ENCODE peak calls at places on chromosomes 11 and 22, in four cellular contexts. One of them, this sample, is unnamed.

GRCh38 chr22:24601217-24602104 is 1.5 kb upstream of the GGT1 start:
- DNase-seq in head of caudate nucleus: no peak
- DNase-seq in choroid plexus epithelial cell: no peak
- DNase-seq in activated T-helper 1 cell treated with anti-CD3 and anti-CD28 coated beads, Interleukin-12 subunit alpha, Interleukin-12 subunit beta, Interleukin-2, Interleukin-4 antibody, amounts not matched to agents 30 ng/mL and 10 ng/mL and 1 ng/mL, durations not matched to agents 14 hours and 24 hours and 36 hours: no peak
- DNase-seq in this sample: no peak

GRCh38 chr11:12901874-12902481 is 107.1 kb upstream of the RASSF10 start:
- DNase-seq in head of caudate nucleus: no peak
- DNase-seq in choroid plexus epithelial cell: no peak
- DNase-seq in activated T-helper 1 cell treated with anti-CD3 and anti-CD28 coated beads, Interleukin-12 subunit alpha, Interleukin-12 subunit beta, Interleukin-2, Interleukin-4 antibody, amounts not matched to agents 30 ng/mL and 10 ng/mL and 1 ng/mL, durations not matched to agents 14 hours and 24 hours and 36 hours: no peak
- DNase-seq in this sample: peak; percentile 42

GRCh38 chr22:46202897-46203589 is 47.0 kb downstream of the CDPF1 start:
- DNase-seq in head of caudate nucleus: no peak
- DNase-seq in choroid plexus epithelial cell: no peak
- DNase-seq in activated T-helper 1 cell treated with anti-CD3 and anti-CD28 coated beads, Interleukin-12 subunit alpha, Interleukin-12 subunit beta, Interleukin-2, Interleukin-4 antibody, amounts not matched to agents 30 ng/mL and 10 ng/mL and 1 ng/mL, durations not matched to agents 14 hours and 24 hours and 36 hours: no peak
- DNase-seq in this sample: no peak

GRCh38 chr11:21658654-21659193 is 534.2 kb upstream of the ANO5 start:
- DNase-seq in head of caudate nucleus: no peak
- DNase-seq in choroid plexus epithelial cell: no peak
- DNase-seq in activated T-helper 1 cell treated with anti-CD3 and anti-CD28 coated beads, Interleukin-12 subunit alpha, Interleukin-12 subunit beta, Interleukin-2, Interleukin-4 antibody, amounts not matched to agents 30 ng/mL and 10 ng/mL and 1 ng/mL, durations not matched to agents 14 hours and 24 hours and 36 hours: no peak
- DNase-seq in this sample: no peak

GRCh38 chr11:11965192-11965591 is 43.2 kb downstream of the DKK3 start:
- DNase-seq in head of caudate nucleus: no peak
- DNase-seq in choroid plexus epithelial cell: no peak
- DNase-seq in activated T-helper 1 cell treated with anti-CD3 and anti-CD28 coated beads, Interleukin-12 subunit alpha, Interleukin-12 subunit beta, Interleukin-2, Interleukin-4 antibody, amounts not matched to agents 30 ng/mL and 10 ng/mL and 1 ng/mL, durations not matched to agents 14 hours and 24 hours and 36 hours: no peak
- DNase-seq in this sample: no peak

GRCh38 chr22:24694971-24695928 is 79.3 kb downstream of the PIWIL3 start:
- DNase-seq in head of caudate nucleus: no peak
- DNase-seq in choroid plexus epithelial cell: no peak
- DNase-seq in activated T-helper 1 cell treated with anti-CD3 and anti-CD28 coated beads, Interleukin-12 subunit alpha, Interleukin-12 subunit beta, Interleukin-2, Interleukin-4 antibody, amounts not matched to agents 30 ng/mL and 10 ng/mL and 1 ng/mL, durations not matched to agents 14 hours and 24 hours and 36 hours: no peak
- DNase-seq in this sample: no peak

GRCh38 chr11:75380716-75381420 is 18.4 kb upstream of the RPS3 start:
- DNase-seq in head of caudate nucleus: no peak
- DNase-seq in choroid plexus epithelial cell: no peak
- DNase-seq in activated T-helper 1 cell treated with anti-CD3 and anti-CD28 coated beads, Interleukin-12 subunit alpha, Interleukin-12 subunit beta, Interleukin-2, Interleukin-4 antibody, amounts not matched to agents 30 ng/mL and 10 ng/mL and 1 ng/mL, durations not matched to agents 14 hours and 24 hours and 36 hours: no peak
- DNase-seq in this sample: peak; percentile 42

GRCh38 chr11:2578934-2579280 is 120.9 kb downstream of the KCNQ1OT1 start:
- DNase-seq in head of caudate nucleus: no peak
- DNase-seq in choroid plexus epithelial cell: no peak
- DNase-seq in activated T-helper 1 cell treated with anti-CD3 and anti-CD28 coated beads, Interleukin-12 subunit alpha, Interleukin-12 subunit beta, Interleukin-2, Interleukin-4 antibody, amounts not matched to agents 30 ng/mL and 10 ng/mL and 1 ng/mL, durations not matched to agents 14 hours and 24 hours and 36 hours: no peak
- DNase-seq in this sample: no peak

GRCh38 chr11:92527467-92527866 is 302.8 kb downstream of the FAT3 start:
- DNase-seq in head of caudate nucleus: no peak
- DNase-seq in choroid plexus epithelial cell: peak; percentile 3
- DNase-seq in activated T-helper 1 cell treated with anti-CD3 and anti-CD28 coated beads, Interleukin-12 subunit alpha, Interleukin-12 subunit beta, Interleukin-2, Interleukin-4 antibody, amounts not matched to agents 30 ng/mL and 10 ng/mL and 1 ng/mL, durations not matched to agents 14 hours and 24 hours and 36 hours: no peak
- DNase-seq in this sample: no peak

GRCh38 chr11:35289821-35290220 is 129.5 kb downstream of the SLC1A2 start:
- DNase-seq in head of caudate nucleus: no peak
- DNase-seq in choroid plexus epithelial cell: peak; percentile 54
- DNase-seq in activated T-helper 1 cell treated with anti-CD3 and anti-CD28 coated beads, Interleukin-12 subunit alpha, Interleukin-12 subunit beta, Interleukin-2, Interleukin-4 antibody, amounts not matched to agents 30 ng/mL and 10 ng/mL and 1 ng/mL, durations not matched to agents 14 hours and 24 hours and 36 hours: no peak
- DNase-seq in this sample: peak; percentile 50

GRCh38 chr11:44609028-44609782 is 43.7 kb downstream of the CD82 start:
- DNase-seq in head of caudate nucleus: no peak
- DNase-seq in choroid plexus epithelial cell: no peak
- DNase-seq in activated T-helper 1 cell treated with anti-CD3 and anti-CD28 coated beads, Interleukin-12 subunit alpha, Interleukin-12 subunit beta, Interleukin-2, Interleukin-4 antibody, amounts not matched to agents 30 ng/mL and 10 ng/mL and 1 ng/mL, durations not matched to agents 14 hours and 24 hours and 36 hours: no peak
- DNase-seq in this sample: no peak

GRCh38 chr11:75422248-75423231 is 10.5 kb downstream of the KLHL35 start:
- DNase-seq in head of caudate nucleus: no peak
- DNase-seq in choroid plexus epithelial cell: no peak
- DNase-seq in activated T-helper 1 cell treated with anti-CD3 and anti-CD28 coated beads, Interleukin-12 subunit alpha, Interleukin-12 subunit beta, Interleukin-2, Interleukin-4 antibody, amounts not matched to agents 30 ng/mL and 10 ng/mL and 1 ng/mL, durations not matched to agents 14 hours and 24 hours and 36 hours: no peak
- DNase-seq in this sample: no peak

GRCh38 chr11:115083129-115083823 is 404.9 kb downstream of the NXPE2 start:
- DNase-seq in head of caudate nucleus: no peak
- DNase-seq in choroid plexus epithelial cell: no peak
- DNase-seq in activated T-helper 1 cell treated with anti-CD3 and anti-CD28 coated beads, Interleukin-12 subunit alpha, Interleukin-12 subunit beta, Interleukin-2, Interleukin-4 antibody, amounts not matched to agents 30 ng/mL and 10 ng/mL and 1 ng/mL, durations not matched to agents 14 hours and 24 hours and 36 hours: no peak
- DNase-seq in this sample: no peak

GRCh38 chr22:40586781-40587180 is 49.7 kb downstream of the MRTFA start:
- DNase-seq in head of caudate nucleus: no peak
- DNase-seq in choroid plexus epithelial cell: no peak
- DNase-seq in activated T-helper 1 cell treated with anti-CD3 and anti-CD28 coated beads, Interleukin-12 subunit alpha, Interleukin-12 subunit beta, Interleukin-2, Interleukin-4 antibody, amounts not matched to agents 30 ng/mL and 10 ng/mL and 1 ng/mL, durations not matched to agents 14 hours and 24 hours and 36 hours: no peak
- DNase-seq in this sample: no peak

GRCh38 chr11:128305588-128305987 is 281.8 kb downstream of the ETS1 start:
- DNase-seq in head of caudate nucleus: no peak
- DNase-seq in choroid plexus epithelial cell: no peak
- DNase-seq in activated T-helper 1 cell treated with anti-CD3 and anti-CD28 coated beads, Interleukin-12 subunit alpha, Interleukin-12 subunit beta, Interleukin-2, Interleukin-4 antibody, amounts not matched to agents 30 ng/mL and 10 ng/mL and 1 ng/mL, durations not matched to agents 14 hours and 24 hours and 36 hours: no peak
- DNase-seq in this sample: no peak

GRCh38 chr11:57568330-57568766 is 876 bp upstream of the UBE2L6 start:
- DNase-seq in head of caudate nucleus: no peak
- DNase-seq in choroid plexus epithelial cell: peak; percentile 82
- DNase-seq in activated T-helper 1 cell treated with anti-CD3 and anti-CD28 coated beads, Interleukin-12 subunit alpha, Interleukin-12 subunit beta, Interleukin-2, Interleukin-4 antibody, amounts not matched to agents 30 ng/mL and 10 ng/mL and 1 ng/mL, durations not matched to agents 14 hours and 24 hours and 36 hours: peak; percentile 81
- DNase-seq in this sample: peak; percentile 85

GRCh38 chr11:35563413-35564245 is 38.2 kb upstream of the PAMR1 start:
- DNase-seq in head of caudate nucleus: no peak
- DNase-seq in choroid plexus epithelial cell: no peak
- DNase-seq in activated T-helper 1 cell treated with anti-CD3 and anti-CD28 coated beads, Interleukin-12 subunit alpha, Interleukin-12 subunit beta, Interleukin-2, Interleukin-4 antibody, amounts not matched to agents 30 ng/mL and 10 ng/mL and 1 ng/mL, durations not matched to agents 14 hours and 24 hours and 36 hours: no peak
- DNase-seq in this sample: no peak

GRCh38 chr11:26931248-26931631 is 62.7 kb upstream of the FIBIN start:
- DNase-seq in head of caudate nucleus: no peak
- DNase-seq in choroid plexus epithelial cell: peak; percentile 78
- DNase-seq in activated T-helper 1 cell treated with anti-CD3 and anti-CD28 coated beads, Interleukin-12 subunit alpha, Interleukin-12 subunit beta, Interleukin-2, Interleukin-4 antibody, amounts not matched to agents 30 ng/mL and 10 ng/mL and 1 ng/mL, durations not matched to agents 14 hours and 24 hours and 36 hours: no peak
- DNase-seq in this sample: no peak

GRCh38 chr11:1929621-1930447 is 10.3 kb downstream of the TNNT3 start:
- DNase-seq in head of caudate nucleus: no peak
- DNase-seq in choroid plexus epithelial cell: no peak
- DNase-seq in activated T-helper 1 cell treated with anti-CD3 and anti-CD28 coated beads, Interleukin-12 subunit alpha, Interleukin-12 subunit beta, Interleukin-2, Interleukin-4 antibody, amounts not matched to agents 30 ng/mL and 10 ng/mL and 1 ng/mL, durations not matched to agents 14 hours and 24 hours and 36 hours: no peak
- DNase-seq in this sample: no peak

GRCh38 chr22:23743303-23743705 is 7.6 kb downstream of the ZNF70 start:
- DNase-seq in head of caudate nucleus: no peak
- DNase-seq in choroid plexus epithelial cell: peak; percentile 28
- DNase-seq in activated T-helper 1 cell treated with anti-CD3 and anti-CD28 coated beads, Interleukin-12 subunit alpha, Interleukin-12 subunit beta, Interleukin-2, Interleukin-4 antibody, amounts not matched to agents 30 ng/mL and 10 ng/mL and 1 ng/mL, durations not matched to agents 14 hours and 24 hours and 36 hours: no peak
- DNase-seq in this sample: no peak

GRCh38 chr22:44304354-44304753 is 8.4 kb downstream of the SHISAL1 start:
- DNase-seq in head of caudate nucleus: no peak
- DNase-seq in choroid plexus epithelial cell: no peak
- DNase-seq in activated T-helper 1 cell treated with anti-CD3 and anti-CD28 coated beads, Interleukin-12 subunit alpha, Interleukin-12 subunit beta, Interleukin-2, Interleukin-4 antibody, amounts not matched to agents 30 ng/mL and 10 ng/mL and 1 ng/mL, durations not matched to agents 14 hours and 24 hours and 36 hours: no peak
- DNase-seq in this sample: peak; percentile 58

GRCh38 chr11:1509626-1510255 is 23.2 kb upstream of the MOB2 start:
- DNase-seq in head of caudate nucleus: no peak
- DNase-seq in choroid plexus epithelial cell: peak; percentile 16
- DNase-seq in activated T-helper 1 cell treated with anti-CD3 and anti-CD28 coated beads, Interleukin-12 subunit alpha, Interleukin-12 subunit beta, Interleukin-2, Interleukin-4 antibody, amounts not matched to agents 30 ng/mL and 10 ng/mL and 1 ng/mL, durations not matched to agents 14 hours and 24 hours and 36 hours: no peak
- DNase-seq in this sample: no peak

GRCh38 chr22:23756891-23757290 is 2.7 kb upstream of the VPREB3 start:
- DNase-seq in head of caudate nucleus: no peak
- DNase-seq in choroid plexus epithelial cell: no peak
- DNase-seq in activated T-helper 1 cell treated with anti-CD3 and anti-CD28 coated beads, Interleukin-12 subunit alpha, Interleukin-12 subunit beta, Interleukin-2, Interleukin-4 antibody, amounts not matched to agents 30 ng/mL and 10 ng/mL and 1 ng/mL, durations not matched to agents 14 hours and 24 hours and 36 hours: no peak
- DNase-seq in this sample: no peak

GRCh38 chr11:42407379-42407778 is 904.4 kb upstream of the API5 start:
- DNase-seq in head of caudate nucleus: peak; percentile 86
- DNase-seq in choroid plexus epithelial cell: no peak
- DNase-seq in activated T-helper 1 cell treated with anti-CD3 and anti-CD28 coated beads, Interleukin-12 subunit alpha, Interleukin-12 subunit beta, Interleukin-2, Interleukin-4 antibody, amounts not matched to agents 30 ng/mL and 10 ng/mL and 1 ng/mL, durations not matched to agents 14 hours and 24 hours and 36 hours: no peak
- DNase-seq in this sample: no peak

GRCh38 chr11:93537022-93537421 is 6.2 kb downstream of the SMCO4 start:
- DNase-seq in head of caudate nucleus: peak; percentile 42
- DNase-seq in choroid plexus epithelial cell: no peak
- DNase-seq in activated T-helper 1 cell treated with anti-CD3 and anti-CD28 coated beads, Interleukin-12 subunit alpha, Interleukin-12 subunit beta, Interleukin-2, Interleukin-4 antibody, amounts not matched to agents 30 ng/mL and 10 ng/mL and 1 ng/mL, durations not matched to agents 14 hours and 24 hours and 36 hours: no peak
- DNase-seq in this sample: no peak

GRCh38 chr22:43867839-43868652 is 5.7 kb upstream of the SULT4A1 start:
- DNase-seq in head of caudate nucleus: peak; percentile 41
- DNase-seq in choroid plexus epithelial cell: peak; percentile 68
- DNase-seq in activated T-helper 1 cell treated with anti-CD3 and anti-CD28 coated beads, Interleukin-12 subunit alpha, Interleukin-12 subunit beta, Interleukin-2, Interleukin-4 antibody, amounts not matched to agents 30 ng/mL and 10 ng/mL and 1 ng/mL, durations not matched to agents 14 hours and 24 hours and 36 hours: peak; percentile 9
- DNase-seq in this sample: peak; percentile 70

GRCh38 chr22:38218661-38219331 is 17.0 kb downstream of the MAFF start:
- DNase-seq in head of caudate nucleus: no peak
- DNase-seq in choroid plexus epithelial cell: peak; percentile 96
- DNase-seq in activated T-helper 1 cell treated with anti-CD3 and anti-CD28 coated beads, Interleukin-12 subunit alpha, Interleukin-12 subunit beta, Interleukin-2, Interleukin-4 antibody, amounts not matched to agents 30 ng/mL and 10 ng/mL and 1 ng/mL, durations not matched to agents 14 hours and 24 hours and 36 hours: no peak
- DNase-seq in this sample: peak; percentile 96